ENCODE peak calls at places on chromosomes 2 and 18, in seven cellular contexts. One of them, this sample, is unnamed.

GRCh38 chr18:42174909-42175308 is 219.9 kb downstream of the PIK3C3 start:
- DNase-seq in PC-9: no peak
- DNase-seq in ovary: no peak
- DNase-seq in adrenal gland: no peak
- DNase-seq in pancreas: no peak
- DNase-seq in heart left ventricle: no peak
- DNase-seq in A673: peak; percentile 46
- DNase-seq in this sample: no peak

GRCh38 chr18:37435150-37435872 is 130.3 kb downstream of the CELF4 start:
- DNase-seq in heart left ventricle: no peak
- DNase-seq in adrenal gland: no peak
- DNase-seq in ovary: no peak
- DNase-seq in PC-9: no peak
- DNase-seq in A673: no peak
- DNase-seq in pancreas: no peak
- DNase-seq in this sample: no peak

GRCh38 chr2:28206786-28207185 is 185.9 kb upstream of the FOSL2 start:
- DNase-seq in heart left ventricle: no peak
- DNase-seq in PC-9: no peak
- DNase-seq in adrenal gland: no peak
- DNase-seq in pancreas: no peak
- DNase-seq in A673: peak; percentile 39
- DNase-seq in ovary: no peak
- DNase-seq in this sample: no peak

GRCh38 chr18:2654828-2655152 is 736 bp upstream of the SMCHD1 start:
- DNase-seq in ovary: no peak
- DNase-seq in A673: no peak
- DNase-seq in pancreas: no peak
- DNase-seq in adrenal gland: no peak
- DNase-seq in heart left ventricle: no peak
- DNase-seq in PC-9: no peak
- DNase-seq in this sample: no peak

GRCh38 chr2:164655750-164656149 is 34.5 kb upstream of the GRB14 start:
- DNase-seq in PC-9: no peak
- DNase-seq in ovary: no peak
- DNase-seq in pancreas: no peak
- DNase-seq in A673: peak; percentile 20
- DNase-seq in heart left ventricle: no peak
- DNase-seq in adrenal gland: no peak
- DNase-seq in this sample: no peak

GRCh38 chr2:9519250-9519649 is 36.4 kb downstream of the ADAM17 start:
- DNase-seq in PC-9: no peak
- DNase-seq in heart left ventricle: no peak
- DNase-seq in pancreas: no peak
- DNase-seq in ovary: no peak
- DNase-seq in adrenal gland: no peak
- DNase-seq in A673: no peak
- DNase-seq in this sample: no peak

GRCh38 chr18:48409591-48410094 is 460 bp upstream of the ZBTB7C start:
- DNase-seq in ovary: peak; percentile 57
- DNase-seq in PC-9: no peak
- DNase-seq in pancreas: peak; percentile 30
- DNase-seq in A673: peak; percentile 44
- DNase-seq in adrenal gland: peak; percentile 65
- DNase-seq in heart left ventricle: peak; percentile 65
- DNase-seq in this sample: peak; percentile 80

GRCh38 chr2:177869912-177870311 is 202.7 kb downstream of the PDE11A start:
- DNase-seq in heart left ventricle: no peak
- DNase-seq in adrenal gland: no peak
- DNase-seq in ovary: no peak
- DNase-seq in PC-9: no peak
- DNase-seq in pancreas: no peak
- DNase-seq in A673: no peak
- DNase-seq in this sample: no peak

GRCh38 chr2:71829008-71829407 is 318.7 kb downstream of the CYP26B1 start:
- DNase-seq in A673: no peak
- DNase-seq in heart left ventricle: no peak
- DNase-seq in adrenal gland: no peak
- DNase-seq in ovary: no peak
- DNase-seq in PC-9: no peak
- DNase-seq in pancreas: no peak
- DNase-seq in this sample: no peak

GRCh38 chr2:227864161-227864756 is 7.2 kb upstream of the DAW1 start:
- DNase-seq in heart left ventricle: no peak
- DNase-seq in ovary: no peak
- DNase-seq in A673: no peak
- DNase-seq in adrenal gland: no peak
- DNase-seq in pancreas: no peak
- DNase-seq in PC-9: no peak
- DNase-seq in this sample: no peak

GRCh38 chr2:147492471-147492870 is 352.4 kb upstream of the ACVR2A start:
- DNase-seq in pancreas: no peak
- DNase-seq in adrenal gland: no peak
- DNase-seq in ovary: no peak
- DNase-seq in A673: no peak
- DNase-seq in heart left ventricle: no peak
- DNase-seq in PC-9: no peak
- DNase-seq in this sample: no peak

GRCh38 chr2:174621323-174621722 is 23.7 kb upstream of the WIPF1 start:
- DNase-seq in PC-9: no peak
- DNase-seq in heart left ventricle: no peak
- DNase-seq in pancreas: no peak
- DNase-seq in A673: no peak
- DNase-seq in adrenal gland: no peak
- DNase-seq in ovary: no peak
- DNase-seq in this sample: no peak

GRCh38 chr18:54140641-54141040 is 83.8 kb downstream of the MBD2 start:
- DNase-seq in pancreas: no peak
- DNase-seq in A673: no peak
- DNase-seq in PC-9: no peak
- DNase-seq in heart left ventricle: no peak
- DNase-seq in adrenal gland: no peak
- DNase-seq in ovary: no peak
- DNase-seq in this sample: no peak

GRCh38 chr18:35634376-35634775 is 52.8 kb downstream of the GALNT1 start:
- DNase-seq in pancreas: no peak
- DNase-seq in ovary: no peak
- DNase-seq in adrenal gland: no peak
- DNase-seq in PC-9: no peak
- DNase-seq in A673: no peak
- DNase-seq in heart left ventricle: no peak
- DNase-seq in this sample: no peak

GRCh38 chr2:8719528-8719927 is 37.7 kb downstream of the ID2 start:
- DNase-seq in A673: peak; percentile 47
- DNase-seq in pancreas: no peak
- DNase-seq in heart left ventricle: no peak
- DNase-seq in ovary: no peak
- DNase-seq in adrenal gland: no peak
- DNase-seq in PC-9: no peak
- DNase-seq in this sample: no peak

GRCh38 chr2:176923205-176923604 is 289.4 kb upstream of the HNRNPA3 start:
- DNase-seq in ovary: no peak
- DNase-seq in A673: no peak
- DNase-seq in pancreas: no peak
- DNase-seq in heart left ventricle: no peak
- DNase-seq in PC-9: no peak
- DNase-seq in adrenal gland: no peak
- DNase-seq in this sample: no peak

GRCh38 chr2:231680284-231680991 is 27.9 kb upstream of the PTMA start:
- DNase-seq in heart left ventricle: no peak
- DNase-seq in pancreas: peak; percentile 54
- DNase-seq in PC-9: peak; percentile 84
- DNase-seq in A673: no peak
- DNase-seq in adrenal gland: no peak
- DNase-seq in ovary: peak; percentile 54
- DNase-seq in this sample: no peak

GRCh38 chr2:232444409-232445148 is 11.4 kb upstream of the ALPI start:
- DNase-seq in PC-9: peak; percentile 61
- DNase-seq in pancreas: peak; percentile 49
- DNase-seq in heart left ventricle: no peak
- DNase-seq in adrenal gland: peak; percentile 75
- DNase-seq in ovary: no peak
- DNase-seq in A673: peak; percentile 86
- DNase-seq in this sample: no peak

GRCh38 chr2:71223767-71224333 is 3.1 kb downstream of the PAIP2B start:
- DNase-seq in A673: peak; percentile 10
- DNase-seq in adrenal gland: peak; percentile 58
- DNase-seq in PC-9: peak; percentile 43
- DNase-seq in ovary: peak; percentile 61
- DNase-seq in heart left ventricle: peak; percentile 75
- DNase-seq in pancreas: peak; percentile 30
- DNase-seq in this sample: no peak

GRCh38 chr2:232984451-232985207 is 28.4 kb downstream of the NGEF start:
- DNase-seq in A673: no peak
- DNase-seq in heart left ventricle: no peak
- DNase-seq in pancreas: no peak
- DNase-seq in adrenal gland: no peak
- DNase-seq in PC-9: no peak
- DNase-seq in ovary: no peak
- DNase-seq in this sample: no peak

DNA sequence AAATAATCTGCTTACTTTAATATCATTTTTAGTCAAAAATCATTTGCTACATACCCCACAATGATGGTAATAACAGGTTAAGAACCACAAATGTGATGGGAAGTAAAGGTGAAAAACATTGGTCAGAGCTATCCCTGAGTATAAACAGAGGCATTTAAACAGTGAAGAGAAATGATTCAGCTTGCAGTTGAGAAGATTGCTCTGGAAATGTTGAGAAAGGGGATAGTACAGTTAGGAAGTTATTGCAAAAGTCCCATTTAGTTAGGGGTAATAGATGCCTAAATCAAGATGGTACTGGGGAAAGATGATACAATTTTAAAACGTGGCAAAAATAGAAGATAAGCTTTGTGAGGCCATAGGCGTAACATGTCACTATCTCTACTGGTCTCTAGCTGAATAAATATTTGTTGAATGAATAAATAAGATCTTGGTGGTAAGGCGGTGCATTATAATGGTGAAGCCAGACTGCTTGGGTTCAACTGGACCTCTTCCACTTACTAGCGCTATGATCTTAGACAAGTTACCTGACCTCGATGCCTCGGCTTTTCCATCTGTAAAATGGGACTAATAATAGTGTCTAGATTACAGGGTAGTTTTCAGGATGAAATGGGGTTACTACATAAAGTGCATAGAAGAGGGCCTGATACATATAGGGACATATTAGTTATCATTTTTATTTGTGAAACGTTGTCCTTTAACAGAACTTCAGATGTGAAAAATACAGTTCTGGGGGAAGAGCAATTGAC is 2.0 kb upstream of the BZW1 start:
- DNase-seq in ovary: no peak
- DNase-seq in heart left ventricle: no peak
- DNase-seq in PC-9: no peak
- DNase-seq in A673: no peak
- DNase-seq in adrenal gland: no peak
- DNase-seq in pancreas: no peak
- DNase-seq in this sample: no peak
- TF ChIP-seq CTCF in ovary: no peak
- TF ChIP-seq CTCF in heart left ventricle: no peak
- TF ChIP-seq CTCF in PC-9: no peak
- TF ChIP-seq CTCF in A673: no peak
- TF ChIP-seq CTCF in adrenal gland: no peak
- TF ChIP-seq CTCF in pancreas: no peak
- TF ChIP-seq CTCF in this sample: no peak

DNA sequence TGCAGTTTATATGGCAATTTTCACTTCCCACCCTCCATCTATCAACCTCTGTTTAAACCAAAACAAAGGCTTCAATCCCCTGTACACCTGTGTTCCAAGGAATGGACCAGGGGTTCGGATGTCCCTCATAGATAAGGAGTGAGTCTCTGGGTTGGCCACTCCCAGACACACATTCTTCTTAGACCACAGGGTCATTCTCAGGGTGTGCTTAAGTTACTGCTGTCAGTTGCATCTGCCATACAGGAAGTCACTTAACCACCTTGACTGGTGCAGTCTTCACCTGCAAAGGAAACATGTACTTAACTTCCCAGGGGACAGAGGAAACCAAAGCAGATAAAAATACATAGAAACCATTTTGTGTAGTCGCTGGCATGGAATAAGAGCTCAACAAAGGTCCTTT is 151.0 kb upstream of the NDUFV2 start:
- DNase-seq in pancreas: no peak
- DNase-seq in adrenal gland: no peak
- DNase-seq in ovary: no peak
- DNase-seq in A673: no peak
- DNase-seq in PC-9: peak; percentile 29
- DNase-seq in heart left ventricle: no peak
- DNase-seq in this sample: no peak
- H3K27ac ChIP-seq in pancreas: no peak overlapping the region
- H3K27ac ChIP-seq in adrenal gland: no peak overlapping the region
- H3K27ac ChIP-seq in ovary: no peak overlapping the region
- H3K27ac ChIP-seq in A673: no peak overlapping the region
- H3K27ac ChIP-seq in PC-9: no peak overlapping the region
- H3K27ac ChIP-seq in heart left ventricle: no peak overlapping the region
- H3K27ac ChIP-seq in this sample: no peak overlapping the region

GRCh38 chr2:74646829-74647482 is 1.2 kb downstream of the M1AP start:
- DNase-seq in A673: no peak
- DNase-seq in heart left ventricle: no peak
- DNase-seq in pancreas: no peak
- DNase-seq in adrenal gland: no peak
- DNase-seq in PC-9: no peak
- DNase-seq in ovary: no peak
- DNase-seq in this sample: no peak

GRCh38 chr2:74653589-74653984 is 460 bp upstream of the SEMA4F start:
- DNase-seq in pancreas: no peak
- DNase-seq in A673: peak; percentile 4
- DNase-seq in PC-9: no peak
- DNase-seq in adrenal gland: no peak
- DNase-seq in heart left ventricle: no peak
- DNase-seq in ovary: no peak
- DNase-seq in this sample: no peak

GRCh38 chr2:74646201-74646600 is 1.9 kb downstream of the M1AP start:
- DNase-seq in pancreas: no peak
- DNase-seq in A673: no peak
- DNase-seq in PC-9: no peak
- DNase-seq in heart left ventricle: no peak
- DNase-seq in adrenal gland: no peak
- DNase-seq in ovary: no peak
- DNase-seq in this sample: no peak

DNA sequence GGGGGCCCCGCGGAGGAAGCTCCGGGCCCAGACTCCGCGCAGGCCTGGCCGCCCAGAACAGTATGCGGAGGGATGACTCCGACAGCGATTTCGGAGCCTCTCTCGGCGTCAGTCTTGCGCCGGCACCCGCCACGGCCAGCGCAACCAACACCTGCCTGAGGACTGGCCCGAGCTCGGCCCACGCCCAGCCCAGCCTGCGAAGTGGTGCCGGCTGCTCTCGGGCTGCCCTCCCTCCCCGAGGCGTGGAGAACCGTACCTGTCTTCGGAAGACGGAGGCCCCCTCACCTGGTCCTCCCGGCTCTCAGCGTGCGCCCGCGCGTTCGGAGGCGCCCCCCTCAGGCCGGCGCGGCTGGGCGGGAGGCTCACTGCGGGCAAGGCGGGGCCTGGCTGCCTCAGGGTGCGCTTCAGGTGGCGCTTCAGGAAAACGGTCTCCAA is at the start of gene M1AP:
- DNase-seq in heart left ventricle: no peak
- DNase-seq in adrenal gland: no peak
- DNase-seq in A673: no peak
- DNase-seq in ovary: no peak
- DNase-seq in PC-9: peak; percentile 43
- DNase-seq in pancreas: peak; percentile 21
- DNase-seq in this sample: no peak
- H3K4me3 ChIP-seq in heart left ventricle: no peak within 1 kb of the TSS
- H3K4me3 ChIP-seq in adrenal gland: peak within 1 kb of the TSS; percentile 37
- H3K4me3 ChIP-seq in A673: no peak within 1 kb of the TSS
- H3K4me3 ChIP-seq in ovary: no peak within 1 kb of the TSS
- H3K4me3 ChIP-seq in PC-9: peak within 1 kb of the TSS; percentile 55
- H3K4me3 ChIP-seq in pancreas: peak within 1 kb of the TSS; percentile 34
- H3K4me3 ChIP-seq in this sample: peak within 1 kb of the TSS; percentile 32

GRCh38 chr2:171813729-171814128 is 80.3 kb downstream of the SLC25A12 start:
- DNase-seq in adrenal gland: no peak
- DNase-seq in PC-9: no peak
- DNase-seq in heart left ventricle: no peak
- DNase-seq in pancreas: no peak
- DNase-seq in ovary: no peak
- DNase-seq in A673: no peak
- DNase-seq in this sample: no peak
- TF ChIP-seq CTCF in adrenal gland: no peak
- TF ChIP-seq CTCF in PC-9: peak; percentile 53
- TF ChIP-seq CTCF in heart left ventricle: no peak
- TF ChIP-seq CTCF in pancreas: no peak
- TF ChIP-seq CTCF in ovary: no peak
- TF ChIP-seq CTCF in A673: no peak
- TF ChIP-seq CTCF in this sample: no peak